ENCODE peak calls at places on chromosomes 12 and 14, in eight cellular contexts. F is RWPE1; O is K562; Y is foreskin keratinocyte; U is neuronal stem cell; Q is heart left ventricle; W is CD4-positive, alpha-beta T cell; P is CD8-positive, alpha-beta T cell. R is an unnamed sample.

GRCh38 chr12:22046968-22047390 is 961 bp downstream of the CMAS start:
- DNase-seq in F (no peak), O (no peak), Y (no peak), U (no peak), Q (no peak), W (no peak), P (no peak), R (no peak)

GRCh38 chr12:124680863-124681778 is 113.7 kb upstream of the NCOR2 start:
- DNase-seq in F (peak), O (peak), Y (peak), U (peak), Q (peak), W (no peak), P (no peak), R (no peak)

GRCh38 chr14:61887628-61888027 is 125.4 kb downstream of the SNAPC1 start:
- DNase-seq in F (no peak), O (no peak), Y (no peak), U (no peak), Q (no peak), W (no peak), P (no peak), R (no peak)

GRCh38 chr12:117038919-117039318 is 60.3 kb downstream of the TESC start:
- DNase-seq in F (no peak), O (no peak), Y (no peak), U (no peak), Q (peak), W (no peak), P (no peak), R (no peak)

GRCh38 chr12:65355461-65355860 is 77.0 kb downstream of the MSRB3 start:
- DNase-seq in F (peak), O (no peak), Y (peak), U (no peak), Q (no peak), W (no peak), P (no peak), R (no peak)

GRCh38 chr12:67442347-67442841 is 173.2 kb downstream of the CAND1 start:
- DNase-seq in F (no peak), O (peak), Y (no peak), U (no peak), Q (peak), W (no peak), P (no peak), R (peak)

GRCh38 chr12:114164354-114164753 is 198.2 kb upstream of the RBM19 start:
- DNase-seq in F (no peak), O (no peak), Y (no peak), U (no peak), Q (no peak), W (no peak), P (no peak), R (no peak)

GRCh38 chr12:51884676-51885229 is 3.1 kb upstream of the ANKRD33 start:
- DNase-seq in F (peak), O (peak), Y (peak), U (no peak), Q (no peak), W (no peak), P (no peak), R (no peak)

GRCh38 chr14:52402812-52403526 is 88.9 kb downstream of the PTGER2 start:
- DNase-seq in F (no peak), O (no peak), Y (no peak), U (no peak), Q (no peak), W (no peak), P (no peak), R (no peak)

GRCh38 chr12:24921251-24922038 is 27.5 kb downstream of the BCAT1 start:
- DNase-seq in F (no peak), O (no peak), Y (peak), U (no peak), Q (no peak), W (no peak), P (no peak), R (no peak)

GRCh38 chr12:106522708-106523107 is 60.1 kb upstream of the RFX4 start:
- DNase-seq in F (no peak), O (peak), Y (peak), U (no peak), Q (no peak), W (no peak), P (no peak), R (no peak)

GRCh38 chr12:53725824-53726223 is 1.4 kb downstream of the CALCOCO1 start:
- DNase-seq in F (peak), O (no peak), Y (no peak), U (no peak), Q (no peak), W (no peak), P (no peak), R (no peak)

GRCh38 chr12:29234965-29235364 is 85.9 kb downstream of the FAR2 start:
- DNase-seq in F (peak), O (no peak), Y (peak), U (no peak), Q (no peak), W (no peak), P (no peak), R (no peak)

GRCh38 chr14:64598404-64598803 is 48.6 kb downstream of the PPP1R36 start:
- DNase-seq in F (no peak), O (no peak), Y (peak), U (no peak), Q (no peak), W (no peak), P (no peak), R (no peak)

GRCh38 chr14:58969951-58970751 is 218.3 kb upstream of the DAAM1 start:
- DNase-seq in F (no peak), O (peak), Y (peak), U (no peak), Q (no peak), W (no peak), P (no peak), R (no peak)

GRCh38 chr12:1946311-1946710 is 27.9 kb upstream of the CACNA2D4 start:
- DNase-seq in F (no peak), O (no peak), Y (no peak), U (no peak), Q (no peak), W (no peak), P (no peak), R (no peak)

GRCh38 chr12:6563448-6564050 is 4.5 kb downstream of the NOP2 start:
- DNase-seq in F (peak), O (peak), Y (peak), U (peak), Q (peak), W (peak), P (peak), R (no peak)

GRCh38 chr12:111699-112591 is 45.4 kb downstream of the IQSEC3 start:
- DNase-seq in F (no peak), O (peak), Y (no peak), U (no peak), Q (no peak), W (no peak), P (no peak), R (no peak)

GRCh38 chr12:104749555-104749954 is 208.5 kb downstream of the SLC41A2 start:
- DNase-seq in F (no peak), O (no peak), Y (no peak), U (no peak), Q (no peak), W (no peak), P (no peak), R (no peak)

GRCh38 chr12:116561181-116561821 is 2.1 kb downstream of the MAP1LC3B2 start:
- DNase-seq in F (no peak), O (peak), Y (no peak), U (no peak), Q (no peak), W (no peak), P (no peak), R (no peak)

GRCh38 chr12:100554608-100555077 is 18.8 kb upstream of the GAS2L3 start:
- DNase-seq in F (peak), O (peak), Y (peak), U (peak), Q (no peak), W (no peak), P (no peak), R (no peak)

GRCh38 chr12:58026421-58026820 is 85.1 kb downstream of the ATP23 start:
- DNase-seq in F (no peak), O (no peak), Y (no peak), U (no peak), Q (no peak), W (no peak), P (no peak), R (no peak)

GRCh38 chr12:68439368-68440045 is 107.3 kb upstream of the MDM1 start:
- DNase-seq in F (peak), O (no peak), Y (no peak), U (no peak), Q (no peak), W (no peak), P (no peak), R (no peak)

GRCh38 chr12:13093850-13094225 is 9.6 kb downstream of the GSG1 start:
- DNase-seq in F (no peak), O (no peak), Y (no peak), U (no peak), Q (no peak), W (no peak), P (no peak), R (no peak)

GRCh38 chr14:50035214-50035613 is 81.2 kb downstream of the VCPKMT start:
- DNase-seq in F (peak), O (no peak), Y (peak), U (no peak), Q (no peak), W (no peak), P (no peak), R (no peak)

GRCh38 chr12:124147579-124147978 is 147.3 kb upstream of the RFLNA start:
- DNase-seq in F (no peak), O (no peak), Y (no peak), U (no peak), Q (no peak), W (no peak), P (no peak), R (no peak)

GRCh38 chr12:6334940-6335450 is 6.9 kb downstream of the TNFRSF1A start:
- DNase-seq in F (no peak), O (no peak), Y (no peak), U (no peak), Q (no peak), W (no peak), P (no peak), R (no peak)

GRCh38 chr12:122148657-122149056 is 25.4 kb downstream of the IL31 start:
- DNase-seq in F (no peak), O (no peak), Y (no peak), U (no peak), Q (no peak), W (no peak), P (no peak), R (no peak)

GRCh38 chr14:58327019-58327418 is 28.7 kb downstream of the ARID4A start:
- DNase-seq in F (no peak), O (no peak), Y (no peak), U (no peak), Q (no peak), W (no peak), P (no peak), R (no peak)

GRCh38 chr12:131916306-131917138 is 12.6 kb upstream of the PUS1 start:
- DNase-seq in F (no peak), O (peak), Y (no peak), U (no peak), Q (no peak), W (no peak), P (no peak), R (no peak)

GRCh38 chr14:22227084-22227483 is 361.9 kb downstream of the DAD1 start:
- DNase-seq in F (no peak), O (no peak), Y (no peak), U (no peak), Q (no peak), W (no peak), P (no peak), R (no peak)
- H3K27ac ChIP-seq in F (no peak), O (no peak), Y (no peak), U (no peak), Q (no peak), W (peak), P (no peak), R (no peak)

DNA sequence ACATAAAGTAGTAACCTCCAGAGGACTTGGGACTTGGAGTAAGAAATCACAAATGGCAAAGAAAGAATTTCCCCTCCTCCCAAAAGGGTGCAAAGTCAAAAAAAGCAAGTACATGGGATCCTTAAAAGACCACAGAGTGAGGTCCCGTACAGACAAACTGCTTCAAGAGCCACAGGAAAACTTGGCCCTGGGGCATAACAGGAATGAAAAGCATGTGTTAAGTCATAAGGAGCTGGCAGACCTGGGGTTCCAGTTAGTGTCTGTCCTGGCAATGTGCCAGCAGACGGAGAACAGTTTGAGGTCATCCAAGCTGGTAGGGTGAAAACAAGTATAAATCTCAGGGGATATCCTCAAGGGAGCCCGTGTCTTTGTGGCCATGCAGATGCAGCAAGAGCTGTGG is 73.2 kb downstream of the HSD17B6 start:
- DNase-seq in F (peak), O (no peak), Y (peak), U (no peak), Q (peak), W (no peak), P (no peak), R (no peak)
- H3K27ac ChIP-seq in F (peak), O (no peak), Y (no peak), U (no peak), Q (no peak), W (no peak), P (no peak), R (no peak)

DNA sequence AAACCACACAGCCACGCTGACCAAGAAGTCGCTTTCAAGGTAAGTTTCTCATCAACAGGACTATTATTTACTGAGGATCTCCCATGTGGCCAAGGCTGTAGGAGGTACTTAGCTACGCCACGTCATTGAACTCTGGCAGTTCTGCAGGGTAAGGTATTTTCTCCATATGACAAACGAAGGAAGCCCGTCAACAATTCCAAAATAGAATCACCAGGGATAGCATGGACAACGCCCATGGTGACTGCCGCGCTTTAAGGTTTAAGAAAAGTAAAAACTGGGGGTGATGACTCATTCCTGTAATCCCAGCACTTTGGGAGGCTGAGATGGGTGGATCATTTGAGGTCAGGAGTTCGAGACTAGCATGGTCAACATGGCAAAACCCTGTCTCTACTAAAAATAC is 28.6 kb downstream of the SSH1 start:
- DNase-seq in F (peak), O (no peak), Y (peak), U (no peak), Q (no peak), W (no peak), P (no peak), R (no peak)
- H3K27ac ChIP-seq in F (peak), O (no peak), Y (peak), U (no peak), Q (peak), W (no peak), P (no peak), R (peak)

GRCh38 chr14:68503186-68503825 is 289.6 kb downstream of the ZFP36L1 start:
- DNase-seq in F (no peak), O (no peak), Y (no peak), U (no peak), Q (no peak), W (no peak), P (no peak), R (no peak)
- H3K27ac ChIP-seq in F (no peak), O (no peak), Y (no peak), U (no peak), Q (no peak), W (no peak), P (no peak), R (no peak)

DNA sequence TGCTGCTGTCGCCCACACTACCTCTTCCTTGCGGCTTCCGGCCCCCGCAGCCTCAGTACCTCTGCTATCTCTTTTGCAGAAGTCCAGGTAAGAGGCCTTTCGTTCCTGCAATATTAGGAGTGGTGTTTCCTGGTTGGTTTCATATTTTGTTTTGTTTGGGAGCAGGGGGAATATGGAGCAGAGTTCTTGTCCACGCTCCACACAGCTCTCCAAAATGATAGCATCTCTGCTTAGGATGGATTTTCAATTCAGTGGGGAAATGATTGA is 768 bp downstream of the OXA1L start:
- DNase-seq in F (no peak), O (peak), Y (no peak), U (no peak), Q (no peak), W (no peak), P (no peak), R (no peak)
- H3K27ac ChIP-seq in F (peak), O (peak), Y (peak), U (no peak), Q (peak), W (peak), P (peak), R (peak)

GRCh38 chr12:110084314-110085015 is 36.1 kb upstream of the C12orf76 start:
- DNase-seq in F (no peak), O (no peak), Y (peak), U (no peak), Q (no peak), W (no peak), P (no peak), R (no peak)

GRCh38 chr12:110075880-110076279 is 27.6 kb upstream of the C12orf76 start:
- DNase-seq in F (no peak), O (no peak), Y (no peak), U (no peak), Q (no peak), W (no peak), P (no peak), R (no peak)

GRCh38 chr12:110079477-110080400 is 31.4 kb upstream of the C12orf76 start:
- DNase-seq in F (no peak), O (peak), Y (no peak), U (no peak), Q (peak), W (peak), P (peak), R (peak)

GRCh38 chr12:110077769-110078168 is 29.4 kb upstream of the C12orf76 start:
- DNase-seq in F (no peak), O (no peak), Y (no peak), U (no peak), Q (no peak), W (no peak), P (no peak), R (no peak)

DNA sequence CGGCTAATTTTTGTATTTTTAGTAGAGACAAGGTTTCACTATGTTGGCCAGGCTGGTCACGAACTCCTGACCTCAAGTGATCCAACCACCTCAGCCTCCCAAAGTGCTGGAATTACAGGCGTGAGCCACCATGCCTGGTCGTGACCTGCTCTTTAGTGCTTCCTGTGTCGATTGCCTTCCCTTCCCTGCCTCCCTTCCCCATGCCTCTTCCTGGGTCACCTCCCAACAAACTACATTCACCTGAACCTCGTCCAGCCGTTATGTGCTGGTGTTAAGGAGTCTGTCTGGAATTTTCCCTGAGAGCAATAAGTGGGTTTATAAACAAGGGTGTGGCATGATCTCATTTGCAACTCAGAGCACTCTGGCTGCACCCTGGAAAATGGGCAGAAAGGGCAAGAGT is 32.1 kb upstream of the C12orf76 start:
- DNase-seq in F (no peak), O (no peak), Y (no peak), U (no peak), Q (no peak), W (no peak), P (no peak), R (no peak)
- H3K27ac ChIP-seq in F (no peak), O (peak), Y (no peak), U (no peak), Q (no peak), W (no peak), P (no peak), R (peak)

GRCh38 chr14:79180656-79181055 is 1010.5 kb downstream of the NRXN3 start:
- DNase-seq in F (no peak), O (no peak), Y (no peak), U (no peak), Q (no peak), W (no peak), P (no peak), R (no peak)

DNA sequence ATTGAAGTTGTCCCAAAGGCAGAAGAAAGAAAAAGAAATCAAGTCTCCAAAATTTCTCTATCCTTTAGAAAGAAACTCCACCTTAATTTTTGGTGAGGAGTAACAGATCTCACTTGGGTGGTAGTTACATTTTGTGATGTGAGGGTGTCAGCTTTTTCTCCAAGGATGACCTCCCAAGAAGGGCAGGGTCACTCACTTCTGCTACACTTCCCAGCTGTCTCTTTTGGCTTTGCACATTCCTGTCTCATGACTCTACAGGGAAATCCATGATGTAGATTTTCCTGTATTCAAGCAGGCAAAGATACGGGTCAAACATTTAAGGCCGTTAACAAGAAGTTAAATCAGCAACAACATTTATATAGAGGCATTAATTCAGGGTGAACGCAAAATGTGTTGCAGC is 1016.4 kb downstream of the NRXN3 start:
- DNase-seq in F (no peak), O (no peak), Y (peak), U (no peak), Q (no peak), W (no peak), P (no peak), R (no peak)
- H3K27ac ChIP-seq in F (no peak), O (no peak), Y (no peak), U (no peak), Q (no peak), W (no peak), P (no peak), R (no peak)

GRCh38 chr12:75936525-75937450 is 94.8 kb downstream of the PHLDA1 start:
- DNase-seq in F (no peak), O (no peak), Y (no peak), U (no peak), Q (no peak), W (no peak), P (no peak), R (no peak)
- H3K27ac ChIP-seq in F (no peak), O (no peak), Y (no peak), U (no peak), Q (no peak), W (no peak), P (no peak), R (no peak)

GRCh38 chr12:79407671-79408622 is 282.8 kb downstream of the PAWR start:
- DNase-seq in F (peak), O (peak), Y (peak), U (peak), Q (peak), W (no peak), P (no peak), R (no peak)

GRCh38 chr12:79411791-79412190 is 279.0 kb downstream of the PAWR start:
- DNase-seq in F (no peak), O (no peak), Y (peak), U (no peak), Q (no peak), W (no peak), P (no peak), R (no peak)

GRCh38 chr12:79408665-79409064 is 282.1 kb downstream of the PAWR start:
- DNase-seq in F (no peak), O (no peak), Y (no peak), U (no peak), Q (no peak), W (no peak), P (no peak), R (no peak)

GRCh38 chr12:79406993-79407392 is 283.8 kb downstream of the PAWR start:
- DNase-seq in F (no peak), O (no peak), Y (no peak), U (no peak), Q (no peak), W (no peak), P (no peak), R (no peak)

GRCh38 chr12:79409562-79409961 is 281.2 kb downstream of the PAWR start:
- DNase-seq in F (no peak), O (no peak), Y (peak), U (no peak), Q (no peak), W (no peak), P (no peak), R (no peak)
- H3K27ac ChIP-seq in F (no peak), O (no peak), Y (no peak), U (no peak), Q (no peak), W (no peak), P (no peak), R (no peak)

GRCh38 chr14:80216818-80217217 is 5.5 kb upstream of the DIO2 start:
- DNase-seq in F (no peak), O (no peak), Y (peak), U (no peak), Q (no peak), W (no peak), P (no peak), R (no peak)
- H3K27ac ChIP-seq in F (no peak), O (no peak), Y (no peak), U (no peak), Q (peak), W (no peak), P (no peak), R (no peak)